ENCODE peak calls at places on chromosomes 7 and 10, in five cellular contexts. A is adrenal gland, N is cardiac muscle cell, B is kidney epithelial cell, J is testis. V is an unnamed sample.

GRCh38 chr10:74825371-74826141 is 844 bp upstream of the KAT6B start:
- DNase-seq in A (peak; percentile 54), N (peak; percentile 82), B (no peak), J (peak; percentile 46), V (no peak)

GRCh38 chr7:140033779-140034363 is 28.9 kb downstream of the PARP12 start:
- DNase-seq in A (no peak), N (no peak), B (no peak), J (no peak), V (no peak)

GRCh38 chr7:81500631-81501030 is 269.2 kb downstream of the HGF start:
- DNase-seq in A (no peak), N (no peak), B (no peak), J (no peak), V (no peak)

GRCh38 chr7:140003913-140004382 is 58.8 kb downstream of the PARP12 start:
- DNase-seq in A (peak; percentile 16), N (peak; percentile 71), B (no peak), J (peak; percentile 30), V (peak; percentile 62)

GRCh38 chr10:24820616-24821015 is 96.9 kb upstream of the ARHGAP21 start:
- DNase-seq in A (peak; percentile 90), N (peak; percentile 7), B (peak; percentile 16), J (no peak), V (no peak)

GRCh38 chr10:96292971-96293909 is 11.0 kb upstream of the DNTT start:
- DNase-seq in A (peak; percentile 28), N (peak; percentile 59), B (no peak), J (no peak), V (peak; percentile 15)

GRCh38 chr7:141374425-141374824 is 176.8 kb upstream of the AGK start:
- DNase-seq in A (no peak), N (no peak), B (no peak), J (no peak), V (no peak)

GRCh38 chr10:99235469-99235871 is at the start of gene HPSE2:
- DNase-seq in A (no peak), N (no peak), B (no peak), J (no peak), V (no peak)

GRCh38 chr10:28219241-28219640 is 83.6 kb downstream of the MPP7 start:
- DNase-seq in A (no peak), N (no peak), B (no peak), J (no peak), V (no peak)

GRCh38 chr10:49655099-49655498 is 24.4 kb upstream of the C10orf53 start:
- DNase-seq in A (no peak), N (no peak), B (no peak), J (no peak), V (no peak)

GRCh38 chr10:72229261-72230251 is 13.5 kb upstream of the ASCC1 start:
- DNase-seq in A (peak; percentile 83), N (no peak), B (no peak), J (no peak), V (no peak)

GRCh38 chr10:50420166-50420565 is 168.8 kb upstream of the ASAH2 start:
- DNase-seq in A (no peak), N (no peak), B (no peak), J (no peak), V (no peak)

GRCh38 chr7:13262929-13263530 is 575.6 kb downstream of the ARL4A start:
- DNase-seq in A (no peak), N (peak; percentile 45), B (no peak), J (no peak), V (peak; percentile 27)

GRCh38 chr10:48241301-48241700 is 33.2 kb downstream of the FRMPD2 start:
- DNase-seq in A (no peak), N (no peak), B (no peak), J (no peak), V (no peak)

GRCh38 chr7:68963547-68963946 is 634.7 kb upstream of the AUTS2 start:
- DNase-seq in A (no peak), N (no peak), B (peak; percentile 25), J (no peak), V (no peak)

GRCh38 chr10:76411719-76412435 is 980.5 kb downstream of the LRMDA start:
- DNase-seq in A (no peak), N (no peak), B (no peak), J (no peak), V (no peak)

GRCh38 chr10:63502832-63503231 is 18.4 kb upstream of the REEP3 start:
- DNase-seq in A (no peak), N (no peak), B (no peak), J (no peak), V (no peak)

GRCh38 chr10:123913688-123914268 is 22.2 kb upstream of the CPXM2 start:
- DNase-seq in A (peak; percentile 20), N (no peak), B (no peak), J (no peak), V (peak; percentile 13)

GRCh38 chr7:30327813-30328212 is 43.4 kb downstream of the ZNRF2 start:
- DNase-seq in A (no peak), N (no peak), B (no peak), J (no peak), V (peak; percentile 49)

GRCh38 chr7:4768597-4769569 is 6.5 kb upstream of the AP5Z1 start:
- DNase-seq in A (peak; percentile 68), N (no peak), B (no peak), J (no peak), V (no peak)

GRCh38 chr7:42224391-42225003 is 12.5 kb downstream of the GLI3 start:
- DNase-seq in A (no peak), N (no peak), B (no peak), J (no peak), V (no peak)

GRCh38 chr7:40986351-40986873 is 716.5 kb downstream of the INHBA start:
- DNase-seq in A (no peak), N (no peak), B (peak; percentile 86), J (no peak), V (peak; percentile 29)

GRCh38 chr7:150909192-150909591 is 56.9 kb downstream of the AOC1 start:
- DNase-seq in A (no peak), N (no peak), B (no peak), J (no peak), V (no peak)

GRCh38 chr7:516216-516605 is 3.4 kb downstream of the PDGFA start:
- DNase-seq in A (no peak), N (no peak), B (no peak), J (no peak), V (no peak)

GRCh38 chr7:106744507-106745180 is 83.7 kb upstream of the CCDC71L start:
- DNase-seq in A (no peak), N (no peak), B (no peak), J (no peak), V (no peak)

GRCh38 chr7:141697211-141697871 is 4.6 kb downstream of the DENND11 start:
- DNase-seq in A (peak; percentile 52), N (no peak), B (peak; percentile 83), J (no peak), V (peak; percentile 76)

GRCh38 chr7:15687645-15688025 is 1.2 kb upstream of the MEOX2 start:
- DNase-seq in A (no peak), N (peak; percentile 42), B (no peak), J (peak; percentile 27), V (no peak)

GRCh38 chr10:60176900-60177299 is 212.8 kb downstream of the ANK3 start:
- DNase-seq in A (no peak), N (no peak), B (no peak), J (no peak), V (no peak)

GRCh38 chr7:77315102-77315501 is 101.0 kb downstream of the GSAP start:
- DNase-seq in A (no peak), N (no peak), B (no peak), J (no peak), V (no peak)

GRCh38 chr7:71511361-71511807 is 379.4 kb downstream of the GALNT17 start:
- DNase-seq in A (no peak), N (peak; percentile 7), B (no peak), J (no peak), V (no peak)

GRCh38 chr7:127107601-127108007 is 145.1 kb downstream of the GRM8 start:
- DNase-seq in A (peak; percentile 66), N (peak; percentile 92), B (peak; percentile 5), J (peak; percentile 81), V (peak; percentile 47)

GRCh38 chr7:100192951-100193350 is 15.2 kb downstream of the STAG3 start:
- DNase-seq in A (no peak), N (no peak), B (no peak), J (no peak), V (no peak)

GRCh38 chr7:100190059-100190711 is 12.5 kb downstream of the STAG3 start:
- DNase-seq in A (no peak), N (peak; percentile 37), B (no peak), J (no peak), V (peak; percentile 15)

GRCh38 chr7:100191775-100192174 is 14.1 kb downstream of the STAG3 start:
- DNase-seq in A (no peak), N (no peak), B (no peak), J (no peak), V (no peak)

GRCh38 chr7:100189061-100189460 is 11.3 kb downstream of the STAG3 start:
- DNase-seq in A (no peak), N (no peak), B (no peak), J (no peak), V (no peak)
- TF ChIP-seq CTCF in A (no peak), N (no peak), B (no peak), J (no peak), V (peak; percentile 15)

GRCh38 chr10:33675235-33675634 is 340.8 kb upstream of the NRP1 start:
- DNase-seq in A (no peak), N (no peak), B (no peak), J (no peak), V (peak; percentile 16)
- H3K4me3 ChIP-seq in A (peak overlapping the region; percentile 32), N (no peak overlapping the region), B (no peak overlapping the region), J (no peak overlapping the region), V (no peak overlapping the region)

DNA sequence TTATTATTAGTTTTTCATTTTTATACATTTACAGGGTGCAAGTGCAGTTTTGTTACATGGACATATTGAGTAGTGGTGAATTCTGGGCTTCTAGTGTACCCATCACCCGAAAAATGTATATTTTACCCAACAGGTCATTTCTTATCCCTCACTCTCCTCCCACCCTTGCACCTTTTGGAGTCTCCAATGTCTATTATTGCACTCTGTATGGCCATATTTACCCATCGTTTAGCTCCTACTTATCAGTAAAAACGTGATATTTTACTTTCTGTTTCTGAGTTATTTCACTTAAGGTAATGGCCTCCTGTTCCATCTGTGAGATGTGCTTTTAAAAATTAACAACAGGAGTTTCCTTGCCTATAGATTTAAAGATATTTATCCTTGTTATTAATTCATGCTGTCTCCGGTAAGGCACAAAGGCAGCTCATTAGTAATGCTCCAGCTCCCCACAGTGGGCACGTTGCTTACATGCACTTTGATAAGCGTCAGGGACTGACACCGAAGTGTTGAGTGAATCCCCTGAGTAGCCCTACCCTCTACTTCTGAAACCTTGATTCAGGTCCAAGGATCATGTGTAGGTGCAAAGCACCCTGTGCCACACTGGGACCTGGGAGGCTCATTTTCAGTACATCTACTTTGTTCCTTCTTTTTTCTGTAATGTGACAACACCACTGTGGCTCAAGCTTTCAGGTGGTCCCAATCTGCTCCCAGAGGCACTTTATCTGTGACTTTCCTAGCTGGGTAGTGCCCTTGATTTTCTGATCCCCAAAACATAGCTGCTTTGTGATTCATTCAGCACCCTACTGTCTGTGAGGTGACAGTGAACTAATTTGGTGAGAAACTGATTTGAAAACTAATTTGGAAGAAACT is 27.3 kb downstream of the HYAL4 start:
- DNase-seq in A (peak; percentile 48), N (peak; percentile 75), B (peak; percentile 12), J (peak; percentile 76), V (peak; percentile 19)
- TF ChIP-seq CTCF in A (no peak), N (peak; percentile 66), B (peak; percentile 49), J (no peak), V (peak; percentile 51)

DNA sequence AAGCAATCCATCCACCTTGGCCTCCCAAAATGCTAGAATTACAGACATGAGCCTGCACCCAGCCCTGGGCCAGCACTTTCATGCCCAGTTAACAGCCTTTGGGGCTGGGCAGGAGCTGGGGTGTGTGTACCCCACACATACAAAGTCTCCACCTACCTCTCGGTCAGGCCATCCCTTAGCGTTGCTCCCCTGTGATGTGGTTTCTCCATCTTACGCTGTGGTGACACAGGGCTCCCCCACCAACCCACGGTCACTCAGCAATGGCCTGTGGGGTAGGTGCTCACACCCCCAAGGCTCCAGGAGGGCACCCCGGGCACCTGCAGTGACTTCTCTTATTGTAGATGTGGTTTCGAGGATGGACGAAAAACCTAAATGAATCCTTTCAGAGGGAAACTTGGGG is 58.8 kb downstream of the ASB13 start:
- DNase-seq in A (no peak), N (no peak), B (no peak), J (no peak), V (no peak)
- H3K4me3 ChIP-seq in A (no peak overlapping the region), N (no peak overlapping the region), B (no peak overlapping the region), J (no peak overlapping the region), V (no peak overlapping the region)